ENCODE peak calls at places on chromosomes 6 and 20, in five cellular contexts. P, N, W, R and T are unnamed samples.

GRCh38 chr20:46025376-46025783 is 3.6 kb upstream of the SLC12A5 start:
- DNase-seq in P (no peak), N (no peak), W (no peak), R (peak), T (no peak)

GRCh38 chr6:159056432-159056831 is 11.6 kb upstream of the TAGAP start:
- DNase-seq in P (no peak), N (no peak), W (no peak), R (no peak), T (no peak)

GRCh38 chr20:52019313-52019712 is 172.3 kb downstream of the ZFP64 start:
- DNase-seq in P (no peak), N (no peak), W (no peak), R (no peak), T (no peak)

GRCh38 chr6:134058622-134059366 is 6.4 kb upstream of the SLC2A12 start:
- DNase-seq in P (no peak), N (no peak), W (peak), R (no peak), T (no peak)

GRCh38 chr6:133467982-133468380 is 226.8 kb downstream of the EYA4 start:
- DNase-seq in P (no peak), N (no peak), W (no peak), R (no peak), T (no peak)

GRCh38 chr20:34312024-34312460 is 8.9 kb upstream of the AHCY start:
- DNase-seq in P (no peak), N (no peak), W (no peak), R (no peak), T (no peak)

GRCh38 chr6:157317129-157317814 is 6.0 kb downstream of the TMEM242 start:
- DNase-seq in P (peak), N (no peak), W (no peak), R (peak), T (no peak)

GRCh38 chr20:64119681-64120341 is 12.4 kb upstream of the NPBWR2 start:
- DNase-seq in P (no peak), N (no peak), W (no peak), R (no peak), T (no peak)

GRCh38 chr6:85574932-85575598 is 18.6 kb downstream of the SNX14 start:
- DNase-seq in P (peak), N (no peak), W (no peak), R (no peak), T (peak)

GRCh38 chr6:79928478-79928998 is 18.8 kb downstream of the ELOVL4 start:
- DNase-seq in P (no peak), N (no peak), W (no peak), R (no peak), T (no peak)

GRCh38 chr6:48535569-48535968 is 424.6 kb upstream of the PTCHD4 start:
- DNase-seq in P (peak), N (no peak), W (peak), R (no peak), T (peak)

GRCh38 chr6:35377002-35377401 is 34.6 kb downstream of the PPARD start:
- DNase-seq in P (no peak), N (no peak), W (no peak), R (no peak), T (no peak)

GRCh38 chr20:14566505-14566904 is 229.1 kb upstream of the FLRT3 start:
- DNase-seq in P (peak), N (no peak), W (no peak), R (no peak), T (no peak)

GRCh38 chr6:44267252-44267651 is 1.9 kb upstream of the NFKBIE start:
- DNase-seq in P (no peak), N (no peak), W (no peak), R (no peak), T (no peak)

GRCh38 chr6:44272999-44273566 is 2.8 kb downstream of the TMEM151B start:
- DNase-seq in P (no peak), N (no peak), W (no peak), R (peak), T (no peak)

GRCh38 chr6:127510876-127511275 is 8.3 kb downstream of the MTCL3 start:
- DNase-seq in P (no peak), N (no peak), W (peak), R (no peak), T (no peak)

GRCh38 chr20:38957915-38958485 is 4.1 kb upstream of the DHX35 start:
- DNase-seq in P (no peak), N (no peak), W (no peak), R (no peak), T (no peak)

GRCh38 chr6:42746452-42747400 is 823 bp upstream of the TBCC start:
- DNase-seq in P (peak), N (peak), W (peak), R (peak), T (peak)

GRCh38 chr6:122715725-122716124 is 63.8 kb upstream of the FABP7 start:
- DNase-seq in P (no peak), N (no peak), W (no peak), R (no peak), T (no peak)

GRCh38 chr6:170152989-170153388 is 137.9 kb downstream of the DLL1 start:
- DNase-seq in P (no peak), N (no peak), W (peak), R (peak), T (peak)

GRCh38 chr6:133241088-133241900 is at the start of gene EYA4:
- DNase-seq in P (no peak), N (no peak), W (peak), R (no peak), T (no peak)

GRCh38 chr6:118372413-118372812 is 175.7 kb upstream of the PLN start:
- DNase-seq in P (peak), N (no peak), W (peak), R (no peak), T (no peak)

GRCh38 chr6:104527761-104528415 is 331.8 kb downstream of the HACE1 start:
- DNase-seq in P (no peak), N (no peak), W (peak), R (peak), T (no peak)

GRCh38 chr20:4918473-4918872 is 82.8 kb downstream of the SLC23A2 start:
- DNase-seq in P (no peak), N (no peak), W (no peak), R (no peak), T (no peak)